ENCODE peak calls at places on chromosomes 11 and 22, in nine cellular contexts. R is K562, Q is sigmoid colon, N is transverse colon, P is SK-N-SH, S is A549, W is tibial nerve, K is upper lobe of left lung, I is H1. J is an unnamed sample. For H3K4me1, the result is how much of the 10 kb centered on the place peaks cover.

GRCh38 chr22:23253475-23254055 is 73.3 kb downstream of the BCR start:
- DNase-seq in P (no peak), W (no peak), S (no peak), K (no peak), Q (no peak), I (no peak), N (no peak), R (no peak), J (no peak)

GRCh38 chr11:46422588-46422987 is 31.0 kb upstream of the CHRM4 start:
- DNase-seq in Q (no peak), N (no peak), W (no peak), P (no peak), I (no peak), K (no peak), S (no peak), R (no peak), J (no peak)

GRCh38 chr11:118226294-118226693 is 1.5 kb upstream of the JAML start:
- DNase-seq in I (no peak), K (peak), N (no peak), Q (no peak), P (no peak), S (no peak), R (peak), W (no peak), J (no peak)

GRCh38 chr11:130359419-130359818 is 44.7 kb upstream of the ZBTB44 start:
- DNase-seq in Q (no peak), P (no peak), W (no peak), N (no peak), S (no peak), K (no peak), R (no peak), I (no peak), J (no peak)

GRCh38 chr22:30940655-30941362 is 27.8 kb downstream of the MORC2 start:
- DNase-seq in S (no peak), I (no peak), P (no peak), R (no peak), K (no peak), W (no peak), N (no peak), Q (no peak), J (no peak)

GRCh38 chr22:31106001-31106571 is 1.3 kb downstream of the SELENOM start:
- DNase-seq in Q (peak), K (no peak), S (no peak), N (no peak), R (no peak), P (no peak), W (no peak), I (no peak), J (no peak)

GRCh38 chr11:122491486-122491885 is 164.0 kb upstream of the UBASH3B start:
- DNase-seq in Q (no peak), N (no peak), P (no peak), W (no peak), K (no peak), R (no peak), S (no peak), I (no peak), J (no peak)

GRCh38 chr22:36373258-36373579 is 14.5 kb downstream of the MYH9 start:
- DNase-seq in S (no peak), R (no peak), I (no peak), N (no peak), W (no peak), K (peak), P (no peak), Q (no peak), J (no peak)

GRCh38 chr11:8886332-8886731 is 24.7 kb upstream of the AKIP1 start:
- DNase-seq in S (no peak), W (no peak), P (no peak), Q (no peak), N (no peak), I (no peak), K (no peak), R (no peak), J (no peak)

GRCh38 chr11:68468217-68468828 is 7.8 kb downstream of the PPP6R3 start:
- DNase-seq in W (no peak), Q (no peak), I (no peak), N (no peak), R (no peak), S (no peak), K (no peak), P (no peak), J (no peak)

GRCh38 chr22:33051960-33052839 is 6.0 kb downstream of the SYN3 start:
- DNase-seq in S (no peak), K (no peak), I (no peak), P (peak), Q (no peak), N (no peak), W (no peak), R (no peak), J (peak)

GRCh38 chr22:41229730-41230398 is 10.9 kb downstream of the CHADL start:
- DNase-seq in K (no peak), P (no peak), I (no peak), Q (no peak), W (no peak), R (no peak), S (no peak), N (no peak), J (no peak)

GRCh38 chr22:32079110-32080089 is 36.3 kb downstream of the SLC5A1 start:
- DNase-seq in P (no peak), W (no peak), K (no peak), Q (no peak), N (peak), I (peak), S (peak), R (no peak), J (no peak)

GRCh38 chr11:120929090-120929489 is 94.8 kb upstream of the TBCEL start:
- DNase-seq in R (no peak), W (no peak), N (no peak), K (no peak), S (no peak), I (no peak), P (no peak), Q (no peak), J (no peak)

GRCh38 chr22:47031628-47031915 is 269.1 kb downstream of the TBC1D22A start:
- DNase-seq in S (no peak), Q (peak), W (no peak), R (no peak), N (no peak), P (no peak), K (no peak), I (no peak), J (no peak)

GRCh38 chr11:126791991-126792390 is 208.6 kb downstream of the KIRREL3 start:
- DNase-seq in P (no peak), K (no peak), W (no peak), S (no peak), I (no peak), N (no peak), R (no peak), Q (no peak), J (no peak)

GRCh38 chr11:99371257-99371656 is 350.5 kb downstream of the CNTN5 start:
- DNase-seq in I (no peak), K (no peak), P (no peak), S (no peak), R (no peak), W (no peak), N (no peak), Q (no peak), J (no peak)

GRCh38 chr11:23540101-23540561 is 679.9 kb upstream of the CCDC179 start:
- DNase-seq in Q (peak), W (no peak), P (peak), N (no peak), I (peak), K (no peak), R (peak), S (peak), J (no peak)

DNA sequence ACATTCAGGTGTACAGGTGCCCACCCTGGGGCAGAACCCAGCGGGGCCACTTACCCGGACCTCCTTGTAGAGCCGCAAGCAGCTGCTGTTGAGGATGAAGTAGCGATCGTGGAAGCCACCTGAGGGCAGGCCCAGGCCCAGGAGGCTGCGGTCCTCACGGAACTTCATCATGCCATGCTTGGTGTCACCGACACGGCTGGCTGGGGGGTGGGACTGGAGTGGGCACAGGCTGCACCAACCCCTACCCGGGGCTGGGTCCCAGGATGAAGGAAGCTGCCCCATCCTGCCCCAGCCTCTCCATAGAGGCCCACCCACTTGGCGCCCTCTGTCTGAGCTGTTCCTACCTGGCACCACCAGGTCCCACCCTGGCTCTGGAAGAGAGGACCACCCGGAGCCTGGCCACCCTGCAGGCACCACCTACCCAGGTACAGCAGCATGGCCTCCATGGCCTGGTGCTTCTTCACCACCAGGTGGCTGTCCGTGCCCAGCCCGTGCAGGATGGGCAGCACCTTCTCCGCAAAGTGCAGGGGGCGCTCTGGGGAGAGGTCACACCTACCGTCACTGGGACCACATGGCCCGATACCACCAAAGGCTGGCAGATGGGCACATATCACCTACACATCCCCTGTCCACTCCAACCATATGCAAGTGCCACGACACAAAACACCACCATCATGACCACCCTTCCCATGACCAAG is 19.2 kb upstream of the PDE2A start:
- DNase-seq in Q (no peak), R (no peak), S (no peak), P (no peak), I (no peak), N (no peak), W (no peak), K (no peak), J (no peak)
- TF ChIP-seq CTCF in Q (no peak), R (no peak), S (no peak), P (no peak), I (peak), N (no peak), W (no peak), K (no peak), J (no peak)

DNA sequence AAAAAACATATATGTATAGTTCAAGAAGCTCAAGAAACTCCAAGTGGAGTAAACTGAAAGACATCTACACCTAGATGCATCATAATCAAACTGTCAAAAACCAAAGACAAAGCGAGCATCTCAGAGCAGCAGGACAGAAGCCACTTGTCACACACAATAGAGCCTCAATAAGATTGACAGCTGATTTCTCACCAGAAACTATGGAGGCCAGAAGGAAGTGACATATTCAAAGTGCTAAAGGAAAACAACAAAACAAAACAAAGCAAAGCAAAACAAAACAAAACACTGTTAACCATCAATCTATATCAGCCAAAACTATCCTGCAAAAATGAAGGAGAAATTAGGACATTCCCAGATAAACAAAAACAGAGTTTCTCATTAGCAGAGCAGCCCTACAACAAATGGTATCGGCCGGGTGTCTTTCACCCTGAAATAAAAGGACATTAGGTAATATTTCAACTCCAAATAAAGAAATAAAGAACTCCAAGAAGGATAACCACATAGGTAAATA is 65.8 kb upstream of the SEPTIN5 start:
- DNase-seq in P (no peak), S (no peak), I (no peak), R (peak), W (no peak), K (no peak), Q (no peak), N (no peak), J (no peak)
- TF ChIP-seq EP300 in P (no peak), S (no peak), I (no peak), R (peak), W (no peak), K (no peak), Q (no peak), N (no peak), J (no peak)

DNA sequence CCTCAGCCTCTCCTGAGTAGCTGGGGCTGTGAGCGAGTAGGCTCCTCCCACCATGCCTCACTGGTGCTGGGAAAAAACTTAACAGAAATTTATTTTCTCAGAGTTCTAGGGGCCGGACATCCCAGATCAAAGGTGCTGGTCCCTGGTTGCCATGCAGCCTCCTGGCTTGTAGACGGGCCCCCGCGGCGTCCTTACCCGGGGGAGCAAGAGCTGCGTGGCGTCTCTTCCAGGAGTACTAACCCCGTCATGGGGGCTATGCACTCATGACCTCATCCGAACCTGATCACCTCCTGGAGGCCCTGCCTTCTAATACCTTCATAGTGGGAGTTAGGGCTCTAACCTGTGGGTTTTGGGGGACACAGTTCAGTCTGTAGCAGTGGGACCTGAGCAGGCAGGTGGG is 2.6 kb downstream of the TRABD start:
- DNase-seq in K (no peak), Q (no peak), S (no peak), I (no peak), P (no peak), N (no peak), R (no peak), W (no peak), J (no peak)
- H3K4me1 ChIP-seq in K (half or more), Q (under half), S (under half), I (under half), P (half or more), N (half or more), R (half or more), W (half or more), J (half or more)

GRCh38 chr11:86570457-86570856 is 102.0 kb downstream of the ME3 start:
- DNase-seq in W (no peak), P (no peak), K (no peak), N (no peak), I (no peak), S (no peak), Q (no peak), R (no peak), J (no peak)

GRCh38 chr11:86569109-86569508 is 103.3 kb downstream of the ME3 start:
- DNase-seq in K (no peak), I (no peak), R (no peak), Q (no peak), S (no peak), P (no peak), W (no peak), N (no peak), J (no peak)

GRCh38 chr11:86574493-86575207 is 97.8 kb downstream of the ME3 start:
- DNase-seq in W (no peak), P (no peak), K (no peak), R (no peak), N (no peak), Q (no peak), S (no peak), I (no peak), J (no peak)

GRCh38 chr11:86570020-86570419 is 102.4 kb downstream of the ME3 start:
- DNase-seq in I (no peak), K (no peak), S (no peak), N (no peak), R (no peak), Q (no peak), W (no peak), P (no peak), J (no peak)

GRCh38 chr11:86571273-86571948 is 101.0 kb downstream of the ME3 start:
- DNase-seq in P (peak), N (peak), Q (no peak), R (peak), W (no peak), S (peak), K (no peak), I (peak), J (no peak)
- TF ChIP-seq CTCF in P (peak), N (peak), Q (no peak), R (peak), W (peak), S (peak), K (no peak), I (peak), J (no peak)

DNA sequence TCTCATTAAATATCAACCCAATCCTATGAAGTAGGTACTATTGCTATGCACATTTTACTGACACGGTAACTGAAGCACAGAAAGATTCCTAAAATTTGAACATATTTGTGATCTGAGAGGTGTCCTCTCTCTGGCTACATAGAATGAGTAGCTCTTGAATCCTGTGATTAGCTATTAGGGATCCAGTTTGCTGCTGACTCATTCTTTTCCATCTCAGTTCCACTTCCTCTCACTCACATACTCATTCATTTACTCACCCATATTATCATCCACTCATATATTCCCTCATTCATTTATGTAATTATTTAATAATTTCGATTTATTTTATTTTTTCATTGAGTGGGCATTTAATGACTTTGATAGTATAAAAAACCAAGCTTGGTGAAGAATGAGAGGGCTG is 42.7 kb downstream of the OR5B17 start:
- DNase-seq in W (no peak), I (no peak), N (no peak), K (no peak), S (no peak), Q (no peak), R (no peak), P (no peak), J (no peak)
- TF ChIP-seq EP300 in W (no peak), I (no peak), N (no peak), K (no peak), S (no peak), Q (no peak), R (no peak), P (peak), J (no peak)

DNA sequence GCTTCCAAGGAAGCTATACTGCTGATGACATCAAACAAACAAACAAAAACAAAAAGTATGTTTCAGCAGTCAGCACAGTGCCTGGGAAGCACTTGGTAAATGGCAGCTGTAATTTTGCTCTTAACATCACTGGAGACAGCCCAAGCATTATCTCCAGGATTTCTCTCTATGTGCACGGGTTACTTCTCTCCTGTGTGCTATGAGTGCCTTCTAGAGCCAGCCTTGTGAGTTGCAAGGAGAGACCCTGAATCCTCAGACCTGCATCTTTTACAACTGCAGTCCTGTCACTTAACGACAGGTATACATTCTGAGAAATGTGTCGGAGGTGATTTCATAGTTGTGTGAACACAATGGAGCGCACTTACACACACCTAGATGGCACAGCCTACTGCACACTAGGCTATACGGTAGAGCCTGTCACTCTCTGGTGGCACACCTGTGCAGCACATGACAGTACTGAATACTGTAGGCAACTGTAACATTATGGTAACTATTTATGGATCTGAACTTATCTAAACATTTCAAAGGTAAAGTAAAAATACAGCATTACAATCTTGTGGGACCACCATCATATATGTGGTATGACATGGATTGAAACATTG is 662.5 kb upstream of the B3GAT1 start:
- DNase-seq in K (no peak), I (no peak), P (no peak), R (no peak), S (no peak), Q (no peak), W (no peak), N (no peak), J (no peak)
- H3K4me1 ChIP-seq in K (under half), I (under half), P (under half), R (under half), S (under half), Q (under half), W (under half), N (under half), J (under half)

DNA sequence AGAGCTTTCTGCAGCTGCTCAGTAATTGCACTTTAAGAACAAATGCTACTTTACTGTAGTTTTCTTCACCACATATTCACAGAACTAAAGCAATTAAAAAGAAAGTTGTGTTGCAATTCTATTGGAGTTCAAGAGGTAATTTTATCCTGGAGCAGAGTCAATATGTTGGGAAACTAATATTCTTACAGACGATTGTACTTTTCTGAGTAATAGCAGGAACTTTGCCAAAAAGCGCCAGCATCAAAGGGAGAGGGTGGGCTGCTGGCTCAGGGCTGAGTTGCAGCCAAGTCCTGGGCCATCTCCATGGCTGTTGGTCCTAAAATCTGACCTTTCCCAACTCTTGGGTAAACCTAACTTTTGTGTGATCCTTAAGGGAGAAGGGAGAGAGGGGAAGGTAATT is 73.6 kb upstream of the MYO18B start:
- DNase-seq in N (no peak), P (peak), Q (no peak), W (no peak), S (no peak), R (no peak), I (no peak), K (no peak), J (peak)
- TF ChIP-seq CTCF in N (no peak), P (no peak), Q (no peak), W (no peak), S (no peak), R (no peak), I (no peak), K (no peak), J (no peak)

DNA sequence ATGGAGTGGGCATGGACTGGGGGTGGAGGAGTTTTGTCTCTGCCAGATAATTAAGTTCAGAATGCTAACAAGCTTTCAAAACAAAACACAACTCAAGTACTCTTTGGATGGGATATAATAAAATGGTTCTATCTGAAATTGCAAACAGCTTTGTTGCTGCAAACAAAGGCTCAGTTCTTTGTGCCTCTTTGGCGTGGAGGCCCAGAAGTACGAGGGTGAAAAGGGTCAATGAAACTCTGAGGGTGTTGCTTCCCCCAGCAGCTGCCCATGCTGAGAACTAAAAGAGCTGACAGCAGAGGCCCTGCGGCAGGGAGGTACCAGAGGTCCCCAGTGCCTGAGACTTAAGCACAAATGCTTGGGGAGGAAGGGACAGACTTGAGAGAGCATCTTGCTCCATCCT is 26.5 kb upstream of the IGSF22 start:
- DNase-seq in W (no peak), N (no peak), P (no peak), S (no peak), Q (no peak), K (no peak), I (no peak), R (no peak), J (no peak)
- TF ChIP-seq EP300 in W (no peak), N (no peak), P (no peak), S (no peak), Q (no peak), K (no peak), I (no peak), R (no peak), J (no peak)

J was measured in suprapubic skin.